ENCODE peak calls at places on chromosome 18, in six cellular contexts. J is stomach, A is fibroblast of lung, T is tibial artery, U is HCT116, C is HFFc6. F is an unnamed sample.
A peak's percentile ranks its signal among the peaks of the same experiment; 100 is the strongest.

GRCh38 chr18:55102958-55103456 is 143.7 kb upstream of the CCDC68 start:
- DNase-seq in J (no peak), A (no peak), T (no peak), U (no peak), C (no peak), F (no peak)

GRCh38 chr18:7757175-7757574 is 190.1 kb downstream of the PTPRM start:
- DNase-seq in J (no peak), A (no peak), T (no peak), U (no peak), C (no peak), F (peak; percentile 9)

GRCh38 chr18:48662021-48662661 is 123.3 kb downstream of the CTIF start:
- DNase-seq in J (peak; percentile 56), A (peak; percentile 71), T (peak; percentile 67), U (no peak), C (peak; percentile 25), F (peak; percentile 69)

GRCh38 chr18:55515946-55516710 is 71.9 kb downstream of the TCF4 start:
- DNase-seq in J (no peak), A (no peak), T (no peak), U (no peak), C (peak; percentile 67), F (peak; percentile 29)

GRCh38 chr18:62678847-62679535 is 36.4 kb upstream of the PHLPP1 start:
- DNase-seq in J (no peak), A (no peak), T (no peak), U (no peak), C (no peak), F (no peak)

GRCh38 chr18:53625997-53626599 is 598.4 kb downstream of the MBD2 start:
- DNase-seq in J (no peak), A (no peak), T (no peak), U (no peak), C (no peak), F (no peak)

GRCh38 chr18:11962586-11962985 is 18.7 kb upstream of the IMPA2 start:
- DNase-seq in J (no peak), A (no peak), T (no peak), U (no peak), C (no peak), F (no peak)

GRCh38 chr18:76923485-76924085 is 101.2 kb downstream of the ZNF236 start:
- DNase-seq in J (no peak), A (no peak), T (no peak), U (peak; percentile 34), C (no peak), F (peak; percentile 3)

GRCh38 chr18:13107074-13107473 is 111.5 kb upstream of the LDLRAD4 start:
- DNase-seq in J (no peak), A (peak; percentile 13), T (no peak), U (no peak), C (no peak), F (peak; percentile 18)

GRCh38 chr18:68104036-68104435 is 587.5 kb upstream of the DSEL start:
- DNase-seq in J (no peak), A (no peak), T (no peak), U (no peak), C (no peak), F (peak; percentile 40)

GRCh38 chr18:3514312-3515216 is 64.6 kb downstream of the TGIF1 start:
- DNase-seq in J (no peak), A (no peak), T (no peak), U (no peak), C (no peak), F (no peak)

GRCh38 chr18:76467371-76468190 is 27.5 kb downstream of the ZNF516 start:
- DNase-seq in J (no peak), A (no peak), T (no peak), U (no peak), C (no peak), F (no peak)

GRCh38 chr18:49082714-49083688 is 132.2 kb upstream of the SMAD7 start:
- DNase-seq in J (no peak), A (no peak), T (no peak), U (no peak), C (no peak), F (no peak)

DNA sequence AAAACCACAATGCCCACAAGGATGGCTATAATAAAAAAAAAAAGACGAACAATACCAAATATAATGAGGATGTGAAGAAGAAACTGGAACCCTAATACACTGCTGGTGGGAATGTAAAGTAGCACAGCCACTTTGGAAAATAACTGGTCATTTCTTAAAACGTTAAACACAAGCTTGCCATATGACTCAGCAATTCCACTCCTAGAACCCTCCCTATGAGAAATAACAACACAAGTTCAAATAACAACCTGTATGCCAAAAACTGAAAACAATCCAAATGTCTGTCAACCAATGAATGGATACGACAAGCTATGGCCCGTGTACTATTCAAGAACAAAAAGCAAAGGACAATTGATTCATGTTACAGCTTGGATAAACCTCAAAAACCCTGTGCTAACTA is 7.0 kb upstream of the ALPK2 start:
- DNase-seq in J (no peak), A (peak; percentile 74), T (no peak), U (peak; percentile 7), C (peak; percentile 66), F (peak; percentile 61)
- TF ChIP-seq CTCF in J (no peak), A (no peak), T (no peak), U (no peak), C (peak; percentile 40), F (peak; percentile 8)

GRCh38 chr18:45851196-45851925 is 25.9 kb downstream of the SIGLEC15 start:
- DNase-seq in J (no peak), A (peak; percentile 26), T (no peak), U (no peak), C (no peak), F (no peak)

GRCh38 chr18:45849529-45849928 is 24.1 kb downstream of the SIGLEC15 start:
- DNase-seq in J (no peak), A (no peak), T (no peak), U (no peak), C (no peak), F (no peak)

GRCh38 chr18:45852631-45853030 is 27.2 kb downstream of the SIGLEC15 start:
- DNase-seq in J (no peak), A (no peak), T (no peak), U (no peak), C (no peak), F (peak; percentile 25)

GRCh38 chr18:45847119-45847518 is 21.6 kb downstream of the SIGLEC15 start:
- DNase-seq in J (no peak), A (no peak), T (no peak), U (no peak), C (no peak), F (no peak)

DNA sequence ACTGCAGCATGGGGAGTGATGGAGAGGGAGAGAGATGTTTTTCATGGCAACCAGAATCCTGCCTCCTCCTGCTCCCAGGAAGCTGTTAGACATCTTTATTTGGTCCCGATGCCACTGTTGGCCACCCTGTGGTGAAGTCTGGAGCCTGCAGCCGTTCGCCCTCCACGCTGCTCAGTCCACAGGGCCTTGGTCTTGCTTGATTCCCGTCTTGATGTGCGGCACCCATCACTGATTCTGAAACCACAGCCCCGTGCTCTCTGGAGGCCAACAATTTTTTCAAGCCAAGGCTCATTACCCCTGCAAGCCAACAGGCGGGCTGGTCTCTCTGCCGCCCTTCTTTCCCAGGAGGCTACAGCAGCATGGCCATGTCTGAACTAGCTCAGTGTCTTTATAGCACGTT is 24.5 kb downstream of the SIGLEC15 start:
- DNase-seq in J (no peak), A (no peak), T (no peak), U (no peak), C (peak; percentile 29), F (no peak)
- TF ChIP-seq CTCF in J (no peak), A (peak; percentile 13), T (no peak), U (peak; percentile 7), C (peak; percentile 75), F (peak; percentile 40)

GRCh38 chr18:56648307-56648706 is 2.9 kb upstream of the WDR7 start:
- DNase-seq in J (no peak), A (no peak), T (no peak), U (no peak), C (no peak), F (no peak)

GRCh38 chr18:56647071-56647470 is 4.1 kb upstream of the WDR7 start:
- DNase-seq in J (no peak), A (no peak), T (no peak), U (no peak), C (no peak), F (no peak)

GRCh38 chr18:56641714-56642331 is 3.4 kb upstream of the TXNL1 start:
- DNase-seq in J (no peak), A (peak; percentile 30), T (no peak), U (no peak), C (peak; percentile 28), F (peak; percentile 25)

GRCh38 chr18:56650056-56650455 is 1.1 kb upstream of the WDR7 start:
- DNase-seq in J (no peak), A (peak; percentile 11), T (no peak), U (no peak), C (no peak), F (no peak)

GRCh38 chr18:56645415-56646016 is 5.6 kb upstream of the WDR7 start:
- DNase-seq in J (no peak), A (peak; percentile 12), T (no peak), U (peak; percentile 26), C (no peak), F (no peak)
- TF ChIP-seq CTCF in J (peak; percentile 16), A (peak; percentile 21), T (no peak), U (no peak), C (peak; percentile 80), F (peak; percentile 41)

GRCh38 chr18:78589916-78590437 is 389.6 kb upstream of the SALL3 start:
- DNase-seq in J (no peak), A (no peak), T (no peak), U (no peak), C (no peak), F (no peak)
- TF ChIP-seq CTCF in J (no peak), A (no peak), T (no peak), U (no peak), C (no peak), F (no peak)

GRCh38 chr18:31241900-31242409 is 76.0 kb upstream of the DSG1 start:
- DNase-seq in J (no peak), A (no peak), T (no peak), U (peak; percentile 99), C (no peak), F (no peak)
- TF ChIP-seq CTCF in J (no peak), A (no peak), T (no peak), U (peak; percentile 38), C (peak; percentile 41), F (no peak)

DNA sequence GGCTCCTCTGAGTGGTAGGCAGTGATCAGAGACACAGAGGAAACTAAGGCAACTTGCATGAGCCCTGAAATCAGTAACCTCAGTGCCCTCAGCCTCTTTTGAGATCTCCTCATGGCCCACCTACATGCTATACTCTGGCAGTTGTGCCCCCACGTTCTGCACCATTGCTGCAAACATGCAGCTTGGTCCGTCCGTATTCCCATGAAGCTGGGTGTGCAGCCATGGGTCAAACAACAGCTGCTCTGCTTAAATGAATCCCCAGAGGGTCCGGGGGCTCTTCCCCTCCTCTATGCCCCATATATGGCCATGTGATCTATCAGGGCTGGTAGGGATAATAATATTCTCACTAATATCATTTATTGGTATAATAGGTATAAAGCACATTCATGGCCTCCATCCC is 171.5 kb downstream of the SETBP1 start:
- DNase-seq in J (no peak), A (no peak), T (no peak), U (no peak), C (no peak), F (no peak)
- TF ChIP-seq CTCF in J (no peak), A (no peak), T (no peak), U (no peak), C (no peak), F (no peak)

F was measured in AG10803.